ENCODE peak calls at places on chromosomes 12 and 14, in five cellular contexts. One of them, this sample, is unnamed.
A peak's percentile ranks its signal among the peaks of the same experiment; 100 is the strongest.

GRCh38 chr12:110816248-110816647 is 30.5 kb upstream of the CCDC63 start:
- DNase-seq in HepG2: no peak
- DNase-seq in A549: no peak
- DNase-seq in GM23338: no peak
- DNase-seq in K562: no peak
- DNase-seq in this sample: no peak

GRCh38 chr12:20309504-20310148 is 58.7 kb upstream of the PDE3A start:
- DNase-seq in HepG2: no peak
- DNase-seq in A549: no peak
- DNase-seq in GM23338: no peak
- DNase-seq in K562: no peak
- DNase-seq in this sample: no peak

GRCh38 chr14:34201909-34202622 is 251.2 kb upstream of the EGLN3 start:
- DNase-seq in HepG2: no peak
- DNase-seq in A549: no peak
- DNase-seq in GM23338: no peak
- DNase-seq in K562: no peak
- DNase-seq in this sample: no peak

GRCh38 chr12:124098887-124099286 is 125.9 kb downstream of the ZNF664 start:
- DNase-seq in HepG2: no peak
- DNase-seq in A549: no peak
- DNase-seq in GM23338: no peak
- DNase-seq in K562: no peak
- DNase-seq in this sample: no peak

GRCh38 chr12:9122166-9122609 is 6.5 kb upstream of the A2M start:
- DNase-seq in HepG2: peak; percentile 99
- DNase-seq in A549: no peak
- DNase-seq in GM23338: no peak
- DNase-seq in K562: no peak
- DNase-seq in this sample: no peak

GRCh38 chr12:110796952-110797351 is 49.8 kb upstream of the CCDC63 start:
- DNase-seq in HepG2: no peak
- DNase-seq in A549: no peak
- DNase-seq in GM23338: no peak
- DNase-seq in K562: peak; percentile 61
- DNase-seq in this sample: no peak

GRCh38 chr14:75147423-75148071 is 20.7 kb upstream of the NEK9 start:
- DNase-seq in HepG2: peak; percentile 97
- DNase-seq in A549: no peak
- DNase-seq in GM23338: peak; percentile 81
- DNase-seq in K562: no peak
- DNase-seq in this sample: no peak

GRCh38 chr12:85179680-85180300 is 100.2 kb upstream of the ALX1 start:
- DNase-seq in HepG2: no peak
- DNase-seq in A549: no peak
- DNase-seq in GM23338: no peak
- DNase-seq in K562: no peak
- DNase-seq in this sample: no peak

GRCh38 chr14:60753264-60754126 is 18.9 kb downstream of the MNAT1 start:
- DNase-seq in HepG2: no peak
- DNase-seq in A549: no peak
- DNase-seq in GM23338: no peak
- DNase-seq in K562: no peak
- DNase-seq in this sample: peak; percentile 87

GRCh38 chr12:70660620-70661219 is 23.5 kb upstream of the PTPRB start:
- DNase-seq in HepG2: no peak
- DNase-seq in A549: no peak
- DNase-seq in GM23338: no peak
- DNase-seq in K562: peak; percentile 31
- DNase-seq in this sample: no peak

GRCh38 chr14:64637735-64638473 is 66.3 kb upstream of the PLEKHG3 start:
- DNase-seq in HepG2: no peak
- DNase-seq in A549: no peak
- DNase-seq in GM23338: no peak
- DNase-seq in K562: no peak
- DNase-seq in this sample: no peak

GRCh38 chr12:50992814-50993213 is 33.4 kb downstream of the SLC11A2 start:
- DNase-seq in HepG2: no peak
- DNase-seq in A549: no peak
- DNase-seq in GM23338: no peak
- DNase-seq in K562: no peak
- DNase-seq in this sample: no peak

GRCh38 chr14:64095620-64096019 is 198.6 kb downstream of the ESR2 start:
- DNase-seq in HepG2: no peak
- DNase-seq in A549: no peak
- DNase-seq in GM23338: no peak
- DNase-seq in K562: no peak
- DNase-seq in this sample: no peak

GRCh38 chr12:103334447-103334846 is 161.3 kb downstream of the C12orf42 start:
- DNase-seq in HepG2: no peak
- DNase-seq in A549: no peak
- DNase-seq in GM23338: no peak
- DNase-seq in K562: no peak
- DNase-seq in this sample: no peak

GRCh38 chr14:57512221-57512620 is 18.6 kb upstream of the CCDC198 start:
- DNase-seq in HepG2: no peak
- DNase-seq in A549: no peak
- DNase-seq in GM23338: no peak
- DNase-seq in K562: no peak
- DNase-seq in this sample: no peak

GRCh38 chr12:48795550-48796455 is 6.9 kb upstream of the ADCY6 start:
- DNase-seq in HepG2: peak; percentile 67
- DNase-seq in A549: peak; percentile 96
- DNase-seq in GM23338: peak; percentile 94
- DNase-seq in K562: peak; percentile 78
- DNase-seq in this sample: peak; percentile 16

GRCh38 chr12:101186291-101186690 is 23.7 kb downstream of the SLC5A8 start:
- DNase-seq in HepG2: no peak
- DNase-seq in A549: no peak
- DNase-seq in GM23338: no peak
- DNase-seq in K562: no peak
- DNase-seq in this sample: no peak

GRCh38 chr14:37584211-37585100 is 10.6 kb downstream of the FOXA1 start:
- DNase-seq in HepG2: no peak
- DNase-seq in A549: no peak
- DNase-seq in GM23338: peak; percentile 57
- DNase-seq in K562: no peak
- DNase-seq in this sample: no peak

GRCh38 chr14:37585971-37586759 is 8.9 kb downstream of the FOXA1 start:
- DNase-seq in HepG2: no peak
- DNase-seq in A549: no peak
- DNase-seq in GM23338: peak; percentile 52
- DNase-seq in K562: no peak
- DNase-seq in this sample: no peak

GRCh38 chr14:37586783-37587428 is 8.1 kb downstream of the FOXA1 start:
- DNase-seq in HepG2: no peak
- DNase-seq in A549: no peak
- DNase-seq in GM23338: no peak
- DNase-seq in K562: no peak
- DNase-seq in this sample: no peak

GRCh38 chr14:37583358-37584210 is 11.5 kb downstream of the FOXA1 start:
- DNase-seq in HepG2: peak; percentile 54
- DNase-seq in A549: no peak
- DNase-seq in GM23338: peak; percentile 67
- DNase-seq in K562: no peak
- DNase-seq in this sample: no peak

DNA sequence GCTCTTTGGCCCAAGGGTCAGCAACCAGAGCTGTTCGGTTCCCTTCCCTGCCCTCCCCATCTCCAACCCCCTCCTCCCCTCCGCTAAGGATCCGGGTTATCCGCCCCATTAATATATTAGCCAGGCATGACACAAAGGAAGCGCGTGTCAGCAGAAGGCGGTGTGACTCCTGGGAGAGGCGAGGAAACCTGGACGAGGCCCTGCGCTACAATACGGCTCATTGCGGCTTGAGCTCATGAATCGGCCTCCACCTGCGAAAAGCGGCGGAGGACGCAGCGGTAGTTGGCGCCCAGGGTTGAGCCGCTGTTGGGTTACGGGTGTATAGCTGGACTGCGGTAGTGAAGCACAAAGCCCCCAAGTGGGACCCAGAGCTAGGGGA is 10.0 kb downstream of the FOXA1 start:
- DNase-seq in HepG2: no peak
- DNase-seq in A549: no peak
- DNase-seq in GM23338: peak; percentile 51
- DNase-seq in K562: no peak
- DNase-seq in this sample: no peak
- TF ChIP-seq JUNB in HepG2: no peak
- TF ChIP-seq JUNB in A549: no peak
- TF ChIP-seq JUNB in GM23338: no peak
- TF ChIP-seq JUNB in K562: no peak
- TF ChIP-seq JUNB in this sample: no peak

GRCh38 chr12:46874642-46875041 is 48.8 kb upstream of the SLC38A4 start:
- DNase-seq in HepG2: no peak
- DNase-seq in A549: no peak
- DNase-seq in GM23338: no peak
- DNase-seq in K562: no peak
- DNase-seq in this sample: no peak
- TF ChIP-seq JUNB in HepG2: no peak
- TF ChIP-seq JUNB in A549: no peak
- TF ChIP-seq JUNB in GM23338: no peak
- TF ChIP-seq JUNB in K562: no peak
- TF ChIP-seq JUNB in this sample: no peak

GRCh38 chr12:131692431-131692830 is 18.5 kb upstream of the SFSWAP start:
- DNase-seq in HepG2: no peak
- DNase-seq in A549: no peak
- DNase-seq in GM23338: no peak
- DNase-seq in K562: no peak
- DNase-seq in this sample: no peak

GRCh38 chr12:131690320-131690719 is 20.6 kb upstream of the SFSWAP start:
- DNase-seq in HepG2: no peak
- DNase-seq in A549: no peak
- DNase-seq in GM23338: no peak
- DNase-seq in K562: no peak
- DNase-seq in this sample: no peak

GRCh38 chr12:131687346-131688125 is 23.4 kb upstream of the SFSWAP start:
- DNase-seq in HepG2: no peak
- DNase-seq in A549: no peak
- DNase-seq in GM23338: no peak
- DNase-seq in K562: no peak
- DNase-seq in this sample: no peak

GRCh38 chr12:131688131-131688844 is 22.6 kb upstream of the SFSWAP start:
- DNase-seq in HepG2: no peak
- DNase-seq in A549: no peak
- DNase-seq in GM23338: no peak
- DNase-seq in K562: no peak
- DNase-seq in this sample: no peak

GRCh38 chr12:131688845-131689154 is 22.1 kb upstream of the SFSWAP start:
- DNase-seq in HepG2: no peak
- DNase-seq in A549: no peak
- DNase-seq in GM23338: no peak
- DNase-seq in K562: no peak
- DNase-seq in this sample: no peak
- TF ChIP-seq JUNB in HepG2: no peak
- TF ChIP-seq JUNB in A549: no peak
- TF ChIP-seq JUNB in GM23338: no peak
- TF ChIP-seq JUNB in K562: no peak
- TF ChIP-seq JUNB in this sample: no peak

GRCh38 chr14:68042591-68043210 is 223.1 kb downstream of the RAD51B start:
- DNase-seq in HepG2: no peak
- DNase-seq in A549: no peak
- DNase-seq in GM23338: no peak
- DNase-seq in K562: no peak
- DNase-seq in this sample: no peak

GRCh38 chr14:68040633-68041369 is 221.2 kb downstream of the RAD51B start:
- DNase-seq in HepG2: no peak
- DNase-seq in A549: no peak
- DNase-seq in GM23338: peak; percentile 63
- DNase-seq in K562: no peak
- DNase-seq in this sample: no peak

GRCh38 chr14:68042002-68042401 is 222.4 kb downstream of the RAD51B start:
- DNase-seq in HepG2: no peak
- DNase-seq in A549: no peak
- DNase-seq in GM23338: no peak
- DNase-seq in K562: no peak
- DNase-seq in this sample: no peak

GRCh38 chr14:68047910-68048309 is 228.3 kb downstream of the RAD51B start:
- DNase-seq in HepG2: no peak
- DNase-seq in A549: no peak
- DNase-seq in GM23338: no peak
- DNase-seq in K562: no peak
- DNase-seq in this sample: no peak

GRCh38 chr14:68043752-68044151 is 224.2 kb downstream of the RAD51B start:
- DNase-seq in HepG2: no peak
- DNase-seq in A549: no peak
- DNase-seq in GM23338: no peak
- DNase-seq in K562: no peak
- DNase-seq in this sample: no peak
- TF ChIP-seq JUNB in HepG2: no peak
- TF ChIP-seq JUNB in A549: no peak
- TF ChIP-seq JUNB in GM23338: no peak
- TF ChIP-seq JUNB in K562: no peak
- TF ChIP-seq JUNB in this sample: no peak

DNA sequence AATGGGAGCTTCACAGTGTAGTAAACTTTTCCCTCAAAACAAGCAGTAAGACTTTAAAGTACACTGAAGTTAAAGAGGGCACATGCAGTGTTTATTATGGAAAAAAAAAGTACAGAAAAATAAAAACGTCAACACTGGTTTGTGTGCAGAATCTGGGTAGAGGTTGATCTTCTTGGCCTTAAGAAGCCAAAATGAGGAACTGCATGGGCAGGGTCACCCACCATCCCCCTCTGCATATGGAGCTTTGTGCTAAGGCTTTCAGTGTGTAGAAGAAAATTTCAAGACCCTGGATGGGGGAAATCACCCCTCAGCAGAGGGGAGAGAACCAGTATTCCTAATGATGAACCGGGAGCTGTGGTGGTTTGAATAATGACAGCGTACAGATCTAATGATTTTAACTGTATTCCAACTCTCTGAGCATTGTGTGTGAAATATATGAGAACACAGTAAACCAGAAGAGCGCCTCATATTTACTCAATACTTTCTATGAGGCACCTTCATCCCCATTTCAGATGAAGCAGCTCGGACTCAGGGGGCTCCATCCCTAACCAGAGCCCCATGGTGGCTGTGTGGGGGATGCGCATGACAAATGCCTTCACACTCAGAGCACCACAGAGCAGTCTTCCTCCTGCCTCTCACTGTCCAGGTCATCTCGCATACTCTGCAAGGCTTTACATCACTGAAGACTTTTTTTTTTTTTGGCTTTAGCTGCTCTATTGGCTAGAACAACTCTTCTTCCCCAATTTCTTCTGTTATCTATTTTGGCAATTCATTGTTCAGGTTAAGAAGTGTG is 33.4 kb downstream of the ACADS start:
- DNase-seq in HepG2: no peak
- DNase-seq in A549: no peak
- DNase-seq in GM23338: no peak
- DNase-seq in K562: no peak
- DNase-seq in this sample: no peak
- TF ChIP-seq JUNB in HepG2: no peak
- TF ChIP-seq JUNB in A549: no peak
- TF ChIP-seq JUNB in GM23338: no peak
- TF ChIP-seq JUNB in K562: no peak
- TF ChIP-seq JUNB in this sample: no peak

GRCh38 chr12:122844366-122844971 is 9.2 kb downstream of the HIP1R start:
- DNase-seq in HepG2: no peak
- DNase-seq in A549: no peak
- DNase-seq in GM23338: no peak
- DNase-seq in K562: no peak
- DNase-seq in this sample: no peak
- TF ChIP-seq JUNB in HepG2: no peak
- TF ChIP-seq JUNB in A549: no peak
- TF ChIP-seq JUNB in GM23338: no peak
- TF ChIP-seq JUNB in K562: no peak
- TF ChIP-seq JUNB in this sample: no peak

GRCh38 chr12:87685696-87686095 is 343.5 kb downstream of the C12orf50 start:
- DNase-seq in HepG2: no peak
- DNase-seq in A549: no peak
- DNase-seq in GM23338: no peak
- DNase-seq in K562: no peak
- DNase-seq in this sample: no peak
- TF ChIP-seq JUNB in HepG2: no peak
- TF ChIP-seq JUNB in A549: no peak
- TF ChIP-seq JUNB in GM23338: no peak
- TF ChIP-seq JUNB in K562: no peak
- TF ChIP-seq JUNB in this sample: no peak

This sample was measured in GM12878.